ENCODE peak calls at places on chromosomes 6 and 20, in six cellular contexts. G is mesendoderm, B is aorta, M is pancreas, E is endothelial cell of umbilical vein, S is PC-3. D is an unnamed sample.

GRCh38 chr6:146041282-146041681 is 12.4 kb downstream of the GRM1 start:
- DNase-seq in G (peak; percentile 82), B (no peak), S (peak; percentile 31), E (peak; percentile 40), M (no peak), D (no peak)

GRCh38 chr6:160348552-160349441 is 619 bp downstream of the SLC22A3 start:
- DNase-seq in E (no peak), G (peak; percentile 79), S (peak; percentile 20), M (peak; percentile 53), B (no peak), D (no peak)

GRCh38 chr6:45431314-45432058 is 53.8 kb upstream of the SUPT3H start:
- DNase-seq in G (no peak), M (no peak), B (no peak), S (no peak), E (no peak), D (no peak)

GRCh38 chr20:58718121-58718563 is 25.5 kb downstream of the NPEPL1 start:
- DNase-seq in M (no peak), S (no peak), G (no peak), E (no peak), B (no peak), D (no peak)

GRCh38 chr20:32348207-32348606 is 9.9 kb upstream of the ASXL1 start:
- DNase-seq in S (no peak), B (no peak), G (no peak), E (no peak), M (no peak), D (no peak)

GRCh38 chr6:50087231-50087954 is 37.7 kb upstream of the DEFB112 start:
- DNase-seq in G (peak; percentile 21), M (no peak), S (peak; percentile 61), E (no peak), B (no peak), D (no peak)

GRCh38 chr6:81144346-81144745 is 608.1 kb downstream of the TENT5A start:
- DNase-seq in M (no peak), S (no peak), B (no peak), E (no peak), G (no peak), D (no peak)

GRCh38 chr6:80872194-80872950 is 765.9 kb downstream of the BCKDHB start:
- DNase-seq in E (no peak), B (no peak), G (no peak), S (no peak), M (no peak), D (no peak)

GRCh38 chr20:10848810-10849370 is 175.1 kb upstream of the JAG1 start:
- DNase-seq in S (peak; percentile 95), G (peak; percentile 80), B (no peak), E (peak; percentile 62), M (no peak), D (no peak)

GRCh38 chr6:130215526-130215925 is 7.2 kb downstream of the SAMD3 start:
- DNase-seq in B (no peak), G (peak; percentile 99), M (no peak), E (no peak), S (no peak), D (peak; percentile 11)

GRCh38 chr20:38604873-38605303 is 3.3 kb downstream of the ARHGAP40 start:
- DNase-seq in G (peak; percentile 87), S (peak; percentile 95), E (peak; percentile 82), M (no peak), B (no peak), D (no peak)

GRCh38 chr20:22814475-22815205 is 220.5 kb upstream of the SSTR4 start:
- DNase-seq in S (no peak), G (no peak), B (no peak), M (no peak), E (no peak), D (no peak)

GRCh38 chr20:20552076-20552475 is 160.4 kb downstream of the RALGAPA2 start:
- DNase-seq in B (no peak), M (no peak), E (no peak), G (no peak), S (no peak), D (no peak)

GRCh38 chr6:12403201-12403826 is 113.2 kb downstream of the EDN1 start:
- DNase-seq in E (peak; percentile 63), B (no peak), S (peak; percentile 68), G (peak; percentile 44), M (no peak), D (no peak)

GRCh38 chr6:150417899-150418824 is 49.4 kb downstream of the IYD start:
- DNase-seq in B (no peak), G (peak; percentile 83), S (peak; percentile 86), M (no peak), E (peak; percentile 91), D (no peak)

GRCh38 chr6:126210398-126211075 is 129.4 kb upstream of the CENPW start:
- DNase-seq in M (no peak), E (no peak), B (no peak), S (no peak), G (no peak), D (no peak)

GRCh38 chr6:166488081-166488685 is 98.3 kb downstream of the RAMACL start:
- DNase-seq in E (peak; percentile 99), G (no peak), M (no peak), B (peak; percentile 86), S (no peak), D (peak; percentile 73)

GRCh38 chr6:85450578-85450884 is 648 bp downstream of the NT5E start:
- DNase-seq in B (no peak), E (no peak), M (no peak), G (no peak), S (no peak), D (no peak)

GRCh38 chr20:58875111-58875510 is 22.6 kb downstream of the GNAS start:
- DNase-seq in G (no peak), E (no peak), S (no peak), M (no peak), B (no peak), D (no peak)

GRCh38 chr20:16929756-16930155 is 181.6 kb downstream of the OTOR start:
- DNase-seq in M (no peak), G (no peak), S (peak; percentile 42), B (no peak), E (no peak), D (no peak)

GRCh38 chr6:24935323-24935722 is 437 bp downstream of the RIPOR2 start:
- DNase-seq in M (no peak), S (peak; percentile 19), G (peak; percentile 61), B (no peak), E (no peak), D (no peak)

GRCh38 chr6:161233986-161234620 is 39.8 kb downstream of the AGPAT4 start:
- DNase-seq in M (peak; percentile 34), E (peak; percentile 68), B (peak; percentile 83), G (peak; percentile 85), S (peak; percentile 75), D (no peak)

GRCh38 chr6:116462516-116462915 is 1.3 kb downstream of the CALHM6 start:
- DNase-seq in S (no peak), E (no peak), G (no peak), M (no peak), B (no peak), D (no peak)

GRCh38 chr20:58205850-58206249 is 22.6 kb downstream of the ANKRD60 start:
- DNase-seq in S (no peak), G (no peak), B (no peak), E (no peak), M (no peak), D (no peak)

GRCh38 chr6:161128680-161129196 is 137.2 kb downstream of the MAP3K4 start:
- DNase-seq in E (no peak), B (no peak), S (peak; percentile 62), G (no peak), M (no peak), D (no peak)

GRCh38 chr20:1761116-1761515 is 103.5 kb upstream of the SIRPG start:
- DNase-seq in M (no peak), G (peak; percentile 21), B (no peak), E (peak; percentile 31), S (peak; percentile 93), D (no peak)

GRCh38 chr20:11453430-11453829 is 464.3 kb upstream of the BTBD3 start:
- DNase-seq in M (no peak), G (no peak), B (no peak), S (peak; percentile 71), E (peak; percentile 64), D (no peak)

GRCh38 chr6:162621246-162621645 is 106.3 kb downstream of the PRKN start:
- DNase-seq in S (no peak), B (no peak), E (no peak), G (peak; percentile 94), M (no peak), D (no peak)

GRCh38 chr6:83853968-83854501 is 875 bp downstream of the RIPPLY2 start:
- DNase-seq in B (no peak), S (no peak), E (no peak), G (peak; percentile 46), M (no peak), D (no peak)
- H3K4me3 ChIP-seq in B (no peak overlapping the region), S (no peak overlapping the region), E (peak overlapping the region; percentile 61), G (peak overlapping the region; percentile 5), M (no peak overlapping the region), D (no peak overlapping the region)

DNA sequence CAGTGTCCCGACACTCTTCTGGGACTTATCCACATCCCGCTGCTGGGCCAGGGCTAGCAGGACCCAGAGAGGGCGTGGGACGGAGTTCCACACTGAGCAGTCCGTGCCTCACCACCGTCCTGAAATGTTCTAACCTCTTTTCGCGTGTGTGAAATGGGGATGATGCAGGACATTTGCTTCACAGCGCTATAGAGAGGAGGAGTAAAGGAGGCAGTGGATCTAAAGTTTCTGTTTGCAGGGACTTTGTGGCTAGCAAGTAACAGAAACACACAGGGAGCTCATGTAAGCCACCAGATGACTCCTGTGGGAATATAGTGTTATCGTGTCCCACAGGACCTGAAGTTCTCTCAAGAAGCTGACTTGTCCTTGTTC is 634 bp downstream of the ITPA start:
- DNase-seq in M (no peak), E (peak; percentile 33), S (no peak), G (no peak), B (no peak), D (no peak)
- H3K27ac ChIP-seq in M (no peak overlapping the region), E (peak overlapping the region; percentile 34), S (peak overlapping the region; percentile 55), G (no peak overlapping the region), B (no peak overlapping the region), D (peak overlapping the region; percentile 88)

GRCh38 chr6:13767121-13767794 is 47.1 kb downstream of the MCUR1 start:
- DNase-seq in G (peak; percentile 35), M (no peak), S (no peak), E (peak; percentile 26), B (peak; percentile 70), D (peak; percentile 45)
- H3K4me3 ChIP-seq in G (no peak overlapping the region), M (no peak overlapping the region), S (no peak overlapping the region), E (no peak overlapping the region), B (peak overlapping the region; percentile 42), D (peak overlapping the region; percentile 35)

GRCh38 chr6:157779705-157780604 is 43.1 kb upstream of the SNX9 start:
- DNase-seq in B (no peak), E (no peak), M (no peak), G (no peak), S (peak; percentile 43), D (no peak)
- H3K27ac ChIP-seq in B (no peak overlapping the region), E (no peak overlapping the region), M (no peak overlapping the region), G (no peak overlapping the region), S (peak overlapping the region; percentile 67), D (no peak overlapping the region)

GRCh38 chr6:109007521-109007920 is 87.1 kb downstream of the SESN1 start:
- DNase-seq in M (no peak), E (no peak), G (no peak), B (no peak), S (no peak), D (no peak)
- H3K4me3 ChIP-seq in M (peak overlapping the region; percentile 87), E (peak overlapping the region; percentile 95), G (no peak overlapping the region), B (no peak overlapping the region), S (no peak overlapping the region), D (peak overlapping the region; percentile 71)

GRCh38 chr6:109186012-109186411 is 90.7 kb downstream of the CEP57L1 start:
- DNase-seq in G (peak; percentile 69), S (peak; percentile 34), B (no peak), E (no peak), M (no peak), D (no peak)
- H3K27ac ChIP-seq in G (no peak overlapping the region), S (no peak overlapping the region), B (no peak overlapping the region), E (no peak overlapping the region), M (no peak overlapping the region), D (no peak overlapping the region)

D was measured in CD8-positive, alpha-beta memory T cell.